ENCODE peak calls at places on chromosomes 11 and 22, in five cellular contexts. One of them, this sample, is unnamed.

GRCh38 chr11:128776434-128777284 is 82.8 kb downstream of the FLI1 start:
- DNase-seq in spleen: no peak
- DNase-seq in lower leg skin: peak
- DNase-seq in A549: peak
- DNase-seq in GM12891: peak
- DNase-seq in this sample: no peak

GRCh38 chr11:56885182-56885581 is 103.5 kb upstream of the OR5AK2 start:
- DNase-seq in spleen: no peak
- DNase-seq in lower leg skin: no peak
- DNase-seq in A549: peak
- DNase-seq in GM12891: no peak
- DNase-seq in this sample: no peak

GRCh38 chr22:36368359-36368983 is 19.3 kb downstream of the MYH9 start:
- DNase-seq in spleen: no peak
- DNase-seq in lower leg skin: no peak
- DNase-seq in A549: peak
- DNase-seq in GM12891: no peak
- DNase-seq in this sample: no peak

GRCh38 chr22:20953668-20954500 is 13.2 kb upstream of the AIFM3 start:
- DNase-seq in spleen: no peak
- DNase-seq in lower leg skin: no peak
- DNase-seq in A549: peak
- DNase-seq in GM12891: no peak
- DNase-seq in this sample: no peak

GRCh38 chr11:9955387-9955786 is 291.5 kb downstream of the SWAP70 start:
- DNase-seq in spleen: no peak
- DNase-seq in lower leg skin: no peak
- DNase-seq in A549: no peak
- DNase-seq in GM12891: no peak
- DNase-seq in this sample: no peak

GRCh38 chr11:6629892-6630631 is 10.8 kb upstream of the TPP1 start:
- DNase-seq in spleen: peak
- DNase-seq in lower leg skin: peak
- DNase-seq in A549: no peak
- DNase-seq in GM12891: no peak
- DNase-seq in this sample: no peak

GRCh38 chr22:38823076-38823475 is 20.8 kb downstream of the NPTXR start:
- DNase-seq in spleen: no peak
- DNase-seq in lower leg skin: no peak
- DNase-seq in A549: no peak
- DNase-seq in GM12891: no peak
- DNase-seq in this sample: no peak

GRCh38 chr11:126163074-126163700 is 48.3 kb downstream of the RPUSD4 start:
- DNase-seq in spleen: peak
- DNase-seq in lower leg skin: no peak
- DNase-seq in A549: peak
- DNase-seq in GM12891: no peak
- DNase-seq in this sample: peak

GRCh38 chr11:77525455-77526091 is 51.7 kb upstream of the PAK1 start:
- DNase-seq in spleen: no peak
- DNase-seq in lower leg skin: peak
- DNase-seq in A549: no peak
- DNase-seq in GM12891: no peak
- DNase-seq in this sample: no peak

GRCh38 chr11:35047179-35047578 is 91.8 kb upstream of the CD44 start:
- DNase-seq in spleen: no peak
- DNase-seq in lower leg skin: no peak
- DNase-seq in A549: no peak
- DNase-seq in GM12891: no peak
- DNase-seq in this sample: no peak

GRCh38 chr11:12949456-12949855 is 59.7 kb upstream of the RASSF10 start:
- DNase-seq in spleen: no peak
- DNase-seq in lower leg skin: no peak
- DNase-seq in A549: no peak
- DNase-seq in GM12891: no peak
- DNase-seq in this sample: no peak

GRCh38 chr11:115132829-115133228 is 371.4 kb downstream of the CADM1 start:
- DNase-seq in spleen: no peak
- DNase-seq in lower leg skin: no peak
- DNase-seq in A549: peak
- DNase-seq in GM12891: peak
- DNase-seq in this sample: peak

GRCh38 chr22:29636751-29637150 is 33.3 kb downstream of the NF2 start:
- DNase-seq in spleen: no peak
- DNase-seq in lower leg skin: no peak
- DNase-seq in A549: no peak
- DNase-seq in GM12891: no peak
- DNase-seq in this sample: no peak

GRCh38 chr22:26669060-26669481 is 11.7 kb downstream of the MIAT start:
- DNase-seq in spleen: peak
- DNase-seq in lower leg skin: no peak
- DNase-seq in A549: peak
- DNase-seq in GM12891: no peak
- DNase-seq in this sample: no peak

GRCh38 chr22:48245119-48245485 is 1482.7 kb downstream of the TBC1D22A start:
- DNase-seq in spleen: peak
- DNase-seq in lower leg skin: no peak
- DNase-seq in A549: no peak
- DNase-seq in GM12891: no peak
- DNase-seq in this sample: no peak

GRCh38 chr11:86809561-86809960 is 9.2 kb downstream of the PRSS23 start:
- DNase-seq in spleen: no peak
- DNase-seq in lower leg skin: no peak
- DNase-seq in A549: no peak
- DNase-seq in GM12891: no peak
- DNase-seq in this sample: no peak

GRCh38 chr11:69491071-69492031 is 9.9 kb downstream of the LINC01488 start:
- DNase-seq in spleen: peak
- DNase-seq in lower leg skin: no peak
- DNase-seq in A549: no peak
- DNase-seq in GM12891: no peak
- DNase-seq in this sample: no peak

GRCh38 chr11:61874460-61874809 is 16.9 kb downstream of the FADS3 start:
- DNase-seq in spleen: no peak
- DNase-seq in lower leg skin: no peak
- DNase-seq in A549: no peak
- DNase-seq in GM12891: no peak
- DNase-seq in this sample: no peak

GRCh38 chr11:76666830-76667229 is 3.7 kb downstream of the LRRC32 start:
- DNase-seq in spleen: no peak
- DNase-seq in lower leg skin: peak
- DNase-seq in A549: no peak
- DNase-seq in GM12891: no peak
- DNase-seq in this sample: no peak

GRCh38 chr11:62393735-62394134 is 25.1 kb upstream of the SCGB1A1 start:
- DNase-seq in spleen: no peak
- DNase-seq in lower leg skin: no peak
- DNase-seq in A549: no peak
- DNase-seq in GM12891: no peak
- DNase-seq in this sample: no peak

GRCh38 chr11:10599388-10600175 is 31.1 kb upstream of the LYVE1 start:
- DNase-seq in spleen: no peak
- DNase-seq in lower leg skin: no peak
- DNase-seq in A549: no peak
- DNase-seq in GM12891: no peak
- DNase-seq in this sample: no peak

GRCh38 chr11:72238040-72238450 is 5.9 kb downstream of the PHOX2A start:
- DNase-seq in spleen: peak
- DNase-seq in lower leg skin: peak
- DNase-seq in A549: peak
- DNase-seq in GM12891: peak
- DNase-seq in this sample: peak

GRCh38 chr11:10385696-10386095 is 69.4 kb upstream of the AMPD3 start:
- DNase-seq in spleen: no peak
- DNase-seq in lower leg skin: peak
- DNase-seq in A549: no peak
- DNase-seq in GM12891: no peak
- DNase-seq in this sample: no peak

GRCh38 chr22:19766506-19767426 is 6.2 kb downstream of the TBX1 start:
- DNase-seq in spleen: peak
- DNase-seq in lower leg skin: no peak
- DNase-seq in A549: no peak
- DNase-seq in GM12891: no peak
- DNase-seq in this sample: no peak

GRCh38 chr11:63816732-63817131 is 3.5 kb downstream of the SPINDOC start:
- DNase-seq in spleen: no peak
- DNase-seq in lower leg skin: no peak
- DNase-seq in A549: no peak
- DNase-seq in GM12891: no peak
- DNase-seq in this sample: no peak

GRCh38 chr11:63811522-63811921 is 1.7 kb upstream of the SPINDOC start:
- DNase-seq in spleen: no peak
- DNase-seq in lower leg skin: no peak
- DNase-seq in A549: no peak
- DNase-seq in GM12891: no peak
- DNase-seq in this sample: no peak

GRCh38 chr11:63813563-63814382 is 517 bp downstream of the SPINDOC start:
- DNase-seq in spleen: peak
- DNase-seq in lower leg skin: peak
- DNase-seq in A549: peak
- DNase-seq in GM12891: peak
- DNase-seq in this sample: peak

GRCh38 chr11:63814383-63814736 is 1.1 kb downstream of the SPINDOC start:
- DNase-seq in spleen: no peak
- DNase-seq in lower leg skin: no peak
- DNase-seq in A549: no peak
- DNase-seq in GM12891: no peak
- DNase-seq in this sample: no peak

DNA sequence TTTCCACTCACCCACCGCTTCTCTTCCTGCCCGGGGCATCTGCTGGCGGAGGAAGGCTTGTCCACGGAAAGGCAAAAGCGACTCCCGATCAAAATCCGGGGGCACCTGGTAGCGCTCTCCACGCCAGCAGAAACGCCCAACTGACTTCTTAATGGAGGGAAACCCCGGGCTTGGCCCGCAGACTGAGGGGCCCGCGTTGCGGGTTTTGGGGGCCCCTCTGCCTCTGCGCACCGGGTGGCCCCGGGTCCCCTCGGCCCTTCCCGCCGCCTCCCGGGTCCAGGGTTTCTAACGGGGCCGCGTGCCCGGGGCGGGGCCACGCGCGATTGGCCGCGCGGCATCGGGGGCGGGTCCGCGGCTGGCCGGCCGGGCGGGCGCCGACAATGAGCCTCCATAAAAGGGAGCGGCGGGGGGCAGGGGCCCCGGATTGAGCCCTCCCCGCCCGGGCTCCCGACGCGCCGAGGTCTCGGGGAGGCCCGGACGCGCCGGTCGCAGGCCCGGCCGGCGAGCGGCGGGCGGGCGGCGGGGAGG is at the start of gene SPINDOC:
- DNase-seq in spleen: peak
- DNase-seq in lower leg skin: peak
- DNase-seq in A549: peak
- DNase-seq in GM12891: peak
- DNase-seq in this sample: peak
- TF ChIP-seq POLR2A in spleen: no peak
- TF ChIP-seq POLR2A in lower leg skin: no peak
- TF ChIP-seq POLR2A in A549: peak
- TF ChIP-seq POLR2A in GM12891: peak
- TF ChIP-seq POLR2A in this sample: peak

GRCh38 chr11:64269380-64270234 is 14.9 kb downstream of the BAD start:
- DNase-seq in spleen: peak
- DNase-seq in lower leg skin: peak
- DNase-seq in A549: peak
- DNase-seq in GM12891: peak
- DNase-seq in this sample: peak
- TF ChIP-seq POLR2A in spleen: peak
- TF ChIP-seq POLR2A in lower leg skin: no peak
- TF ChIP-seq POLR2A in A549: peak
- TF ChIP-seq POLR2A in GM12891: peak
- TF ChIP-seq POLR2A in this sample: peak

GRCh38 chr11:119381186-119381988 is at the start of gene USP2:
- DNase-seq in spleen: peak
- DNase-seq in lower leg skin: peak
- DNase-seq in A549: peak
- DNase-seq in GM12891: peak
- DNase-seq in this sample: peak
- TF ChIP-seq POLR2A in spleen: no peak
- TF ChIP-seq POLR2A in lower leg skin: no peak
- TF ChIP-seq POLR2A in A549: no peak
- TF ChIP-seq POLR2A in GM12891: no peak
- TF ChIP-seq POLR2A in this sample: no peak

GRCh38 chr11:129894281-129895125 is 875 bp downstream of the NFRKB start:
- DNase-seq in spleen: no peak
- DNase-seq in lower leg skin: no peak
- DNase-seq in A549: no peak
- DNase-seq in GM12891: peak
- DNase-seq in this sample: peak

GRCh38 chr11:129896062-129896461 is 684 bp upstream of the NFRKB start:
- DNase-seq in spleen: peak
- DNase-seq in lower leg skin: no peak
- DNase-seq in A549: no peak
- DNase-seq in GM12891: no peak
- DNase-seq in this sample: peak

DNA sequence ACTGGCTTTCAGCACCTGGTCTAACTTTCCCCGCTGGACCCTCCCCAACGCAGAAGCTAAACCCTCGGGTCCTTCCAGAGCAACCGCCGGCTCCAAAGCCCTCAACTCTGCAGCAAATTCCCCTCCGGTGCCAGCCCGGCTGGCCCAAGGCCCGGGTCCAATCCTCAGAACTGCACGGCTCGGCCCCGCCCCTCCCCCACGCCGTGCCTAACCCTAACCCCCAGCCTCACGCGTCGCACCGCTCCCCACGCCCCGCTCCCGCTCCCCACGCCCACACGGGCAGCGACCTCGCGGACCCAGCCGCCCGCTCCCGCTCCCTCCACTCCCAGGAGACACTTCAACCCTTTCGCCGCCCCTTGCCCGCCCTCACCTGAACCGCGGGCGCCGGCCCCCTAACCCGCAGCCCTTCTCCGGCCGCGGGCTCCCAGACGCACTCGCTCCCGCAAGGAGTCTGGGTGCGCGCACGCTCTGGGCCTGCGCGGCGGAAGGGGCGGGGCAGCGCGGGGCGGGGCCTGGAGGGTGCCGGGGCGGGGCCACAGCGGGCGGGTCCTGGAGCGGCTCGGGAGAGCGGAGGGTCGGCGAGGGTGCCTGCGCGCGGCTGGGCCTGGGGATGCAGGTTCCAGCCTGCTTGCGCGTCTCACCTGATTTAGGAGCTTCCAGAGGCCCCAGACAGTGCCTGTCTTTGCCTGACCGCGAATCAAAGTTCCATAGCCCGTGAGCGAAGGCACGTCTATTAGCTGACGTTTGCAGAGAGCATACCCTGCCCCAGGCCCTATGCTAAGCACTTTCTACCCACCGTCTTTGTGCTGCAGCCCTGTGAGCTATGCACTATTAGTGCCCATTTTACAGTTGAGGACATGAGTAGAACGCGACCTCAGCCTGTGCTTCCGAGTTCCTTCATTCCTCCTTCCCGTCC is at the start of gene NFRKB:
- DNase-seq in spleen: peak
- DNase-seq in lower leg skin: peak
- DNase-seq in A549: peak
- DNase-seq in GM12891: peak
- DNase-seq in this sample: peak
- TF ChIP-seq POLR2A in spleen: peak
- TF ChIP-seq POLR2A in lower leg skin: no peak
- TF ChIP-seq POLR2A in A549: peak
- TF ChIP-seq POLR2A in GM12891: peak
- TF ChIP-seq POLR2A in this sample: peak

This sample was measured in H54.